ENCODE peak calls at places on chromosomes 3 and 15, in nine cellular contexts. One of them, this sample, is unnamed.

GRCh38 chr15:100308222-100309007 is 33.4 kb downstream of the ADAMTS17 start:
- DNase-seq in CD8-positive, alpha-beta T cell: no peak
- DNase-seq in Panc1: no peak
- DNase-seq in A673: no peak
- DNase-seq in sigmoid colon: peak; percentile 76
- DNase-seq in OCI-LY7: no peak
- DNase-seq in endothelial cell of umbilical vein: no peak
- DNase-seq in uterus: peak; percentile 67
- DNase-seq in body of pancreas: no peak
- DNase-seq in this sample: no peak

GRCh38 chr3:50486219-50486888 is 17.1 kb downstream of the CACNA2D2 start:
- DNase-seq in Panc1: no peak
- DNase-seq in OCI-LY7: no peak
- DNase-seq in sigmoid colon: no peak
- DNase-seq in uterus: no peak
- DNase-seq in A673: no peak
- DNase-seq in endothelial cell of umbilical vein: no peak
- DNase-seq in body of pancreas: no peak
- DNase-seq in CD8-positive, alpha-beta T cell: no peak
- DNase-seq in this sample: no peak

GRCh38 chr3:3707858-3708768 is 91.1 kb upstream of the LRRN1 start:
- DNase-seq in A673: no peak
- DNase-seq in CD8-positive, alpha-beta T cell: no peak
- DNase-seq in OCI-LY7: no peak
- DNase-seq in body of pancreas: peak; percentile 40
- DNase-seq in endothelial cell of umbilical vein: no peak
- DNase-seq in uterus: no peak
- DNase-seq in Panc1: no peak
- DNase-seq in sigmoid colon: no peak
- DNase-seq in this sample: no peak

GRCh38 chr3:141019244-141019643 is 31.9 kb upstream of the SPSB4 start:
- DNase-seq in OCI-LY7: no peak
- DNase-seq in endothelial cell of umbilical vein: no peak
- DNase-seq in body of pancreas: no peak
- DNase-seq in A673: no peak
- DNase-seq in Panc1: no peak
- DNase-seq in CD8-positive, alpha-beta T cell: no peak
- DNase-seq in sigmoid colon: no peak
- DNase-seq in uterus: no peak
- DNase-seq in this sample: no peak

GRCh38 chr3:65672876-65673815 is 365.6 kb downstream of the MAGI1 start:
- DNase-seq in A673: peak; percentile 41
- DNase-seq in endothelial cell of umbilical vein: peak; percentile 50
- DNase-seq in sigmoid colon: peak; percentile 71
- DNase-seq in Panc1: peak; percentile 22
- DNase-seq in CD8-positive, alpha-beta T cell: no peak
- DNase-seq in OCI-LY7: peak; percentile 50
- DNase-seq in uterus: peak; percentile 31
- DNase-seq in body of pancreas: peak; percentile 69
- DNase-seq in this sample: peak; percentile 51

GRCh38 chr3:157107644-157108133 is 52.3 kb downstream of the CCNL1 start:
- DNase-seq in A673: peak; percentile 54
- DNase-seq in CD8-positive, alpha-beta T cell: no peak
- DNase-seq in uterus: peak; percentile 73
- DNase-seq in endothelial cell of umbilical vein: no peak
- DNase-seq in body of pancreas: no peak
- DNase-seq in OCI-LY7: no peak
- DNase-seq in Panc1: no peak
- DNase-seq in sigmoid colon: no peak
- DNase-seq in this sample: no peak

GRCh38 chr3:60760145-60760544 is 491.1 kb downstream of the FHIT start:
- DNase-seq in Panc1: no peak
- DNase-seq in CD8-positive, alpha-beta T cell: no peak
- DNase-seq in A673: no peak
- DNase-seq in OCI-LY7: no peak
- DNase-seq in uterus: no peak
- DNase-seq in endothelial cell of umbilical vein: no peak
- DNase-seq in body of pancreas: no peak
- DNase-seq in sigmoid colon: no peak
- DNase-seq in this sample: no peak

GRCh38 chr3:57030711-57031110 is 29.8 kb upstream of the SPATA12 start:
- DNase-seq in OCI-LY7: peak; percentile 63
- DNase-seq in endothelial cell of umbilical vein: no peak
- DNase-seq in uterus: no peak
- DNase-seq in sigmoid colon: no peak
- DNase-seq in body of pancreas: no peak
- DNase-seq in Panc1: no peak
- DNase-seq in CD8-positive, alpha-beta T cell: no peak
- DNase-seq in A673: no peak
- DNase-seq in this sample: no peak

GRCh38 chr3:72990701-72991395 is 5.8 kb upstream of the PPP4R2 start:
- DNase-seq in OCI-LY7: no peak
- DNase-seq in CD8-positive, alpha-beta T cell: no peak
- DNase-seq in sigmoid colon: no peak
- DNase-seq in A673: no peak
- DNase-seq in endothelial cell of umbilical vein: no peak
- DNase-seq in uterus: no peak
- DNase-seq in Panc1: no peak
- DNase-seq in body of pancreas: no peak
- DNase-seq in this sample: no peak

DNA sequence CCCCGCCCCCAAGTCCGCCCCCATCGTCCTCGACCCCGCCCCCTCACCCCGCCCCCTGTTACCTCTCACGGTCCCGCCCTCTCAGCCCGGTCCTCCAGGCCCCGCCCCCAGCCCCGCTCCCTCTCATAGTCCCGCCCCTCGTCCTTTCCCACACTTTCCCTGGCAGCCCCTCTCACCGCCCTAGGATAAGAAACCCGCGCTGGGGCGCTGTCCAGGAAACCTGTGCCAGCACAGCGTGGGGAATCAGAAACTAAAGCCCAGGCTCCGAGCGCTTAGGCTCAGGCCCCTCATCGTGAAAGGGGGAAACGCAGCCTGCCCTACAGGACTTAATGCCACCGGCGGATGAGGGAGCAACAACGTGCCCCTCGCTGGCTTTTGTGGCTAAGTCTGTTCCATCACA is 20.9 kb downstream of the TRPM1 start:
- DNase-seq in A673: peak; percentile 58
- DNase-seq in Panc1: no peak
- DNase-seq in body of pancreas: peak; percentile 72
- DNase-seq in CD8-positive, alpha-beta T cell: no peak
- DNase-seq in uterus: peak; percentile 25
- DNase-seq in sigmoid colon: peak; percentile 73
- DNase-seq in OCI-LY7: peak; percentile 15
- DNase-seq in endothelial cell of umbilical vein: peak; percentile 44
- DNase-seq in this sample: no peak
- TF ChIP-seq CTCF in A673: no peak
- TF ChIP-seq CTCF in Panc1: no peak
- TF ChIP-seq CTCF in body of pancreas: no peak
- TF ChIP-seq CTCF in CD8-positive, alpha-beta T cell: no peak
- TF ChIP-seq CTCF in uterus: no peak
- TF ChIP-seq CTCF in sigmoid colon: no peak
- TF ChIP-seq CTCF in OCI-LY7: no peak
- TF ChIP-seq CTCF in endothelial cell of umbilical vein: no peak
- TF ChIP-seq CTCF in this sample: no peak

GRCh38 chr3:180934638-180935037 is 22.2 kb downstream of the FXR1 start:
- DNase-seq in sigmoid colon: no peak
- DNase-seq in uterus: no peak
- DNase-seq in body of pancreas: no peak
- DNase-seq in OCI-LY7: no peak
- DNase-seq in endothelial cell of umbilical vein: no peak
- DNase-seq in CD8-positive, alpha-beta T cell: no peak
- DNase-seq in Panc1: no peak
- DNase-seq in A673: no peak
- DNase-seq in this sample: no peak

GRCh38 chr3:180930526-180930925 is 18.1 kb downstream of the FXR1 start:
- DNase-seq in uterus: no peak
- DNase-seq in Panc1: no peak
- DNase-seq in sigmoid colon: no peak
- DNase-seq in OCI-LY7: no peak
- DNase-seq in A673: no peak
- DNase-seq in CD8-positive, alpha-beta T cell: no peak
- DNase-seq in endothelial cell of umbilical vein: no peak
- DNase-seq in body of pancreas: no peak
- DNase-seq in this sample: no peak

DNA sequence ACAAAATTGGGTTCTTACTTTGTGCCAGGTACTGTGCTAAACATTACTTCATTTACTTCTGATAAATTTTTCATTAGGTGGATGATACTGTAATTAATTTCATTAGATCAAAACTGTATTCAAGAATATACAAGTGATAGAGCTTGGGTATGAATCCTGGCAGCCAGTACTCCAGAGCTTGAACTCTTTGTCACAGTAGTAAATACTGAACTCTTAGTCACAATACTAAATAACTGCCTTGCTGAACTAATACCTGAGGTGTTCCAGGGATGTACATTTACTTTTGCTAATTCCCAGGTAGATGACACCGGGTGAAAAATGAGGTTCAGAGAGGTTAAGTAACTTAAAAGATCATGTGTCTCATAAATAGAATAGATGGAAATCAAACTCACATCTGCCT is 20.3 kb downstream of the FXR1 start:
- DNase-seq in OCI-LY7: no peak
- DNase-seq in A673: no peak
- DNase-seq in CD8-positive, alpha-beta T cell: no peak
- DNase-seq in uterus: no peak
- DNase-seq in sigmoid colon: no peak
- DNase-seq in Panc1: no peak
- DNase-seq in body of pancreas: no peak
- DNase-seq in endothelial cell of umbilical vein: no peak
- DNase-seq in this sample: no peak
- H3K27ac ChIP-seq in OCI-LY7: no peak overlapping the region
- H3K27ac ChIP-seq in A673: no peak overlapping the region
- H3K27ac ChIP-seq in CD8-positive, alpha-beta T cell: no peak overlapping the region
- H3K27ac ChIP-seq in uterus: no peak overlapping the region
- H3K27ac ChIP-seq in sigmoid colon: no peak overlapping the region
- H3K27ac ChIP-seq in Panc1: no peak overlapping the region
- H3K27ac ChIP-seq in body of pancreas: no peak overlapping the region
- H3K27ac ChIP-seq in endothelial cell of umbilical vein: no peak overlapping the region
- H3K27ac ChIP-seq in this sample: no peak overlapping the region

GRCh38 chr15:37767841-37768455 is 166.5 kb upstream of the TMCO5A start:
- DNase-seq in OCI-LY7: no peak
- DNase-seq in uterus: no peak
- DNase-seq in body of pancreas: no peak
- DNase-seq in Panc1: no peak
- DNase-seq in sigmoid colon: no peak
- DNase-seq in CD8-positive, alpha-beta T cell: no peak
- DNase-seq in endothelial cell of umbilical vein: no peak
- DNase-seq in A673: no peak
- DNase-seq in this sample: no peak
- TF ChIP-seq CTCF in OCI-LY7: no peak
- TF ChIP-seq CTCF in uterus: no peak
- TF ChIP-seq CTCF in body of pancreas: no peak
- TF ChIP-seq CTCF in Panc1: no peak
- TF ChIP-seq CTCF in sigmoid colon: no peak
- TF ChIP-seq CTCF in CD8-positive, alpha-beta T cell: no peak
- TF ChIP-seq CTCF in endothelial cell of umbilical vein: no peak
- TF ChIP-seq CTCF in A673: no peak
- TF ChIP-seq CTCF in this sample: no peak

GRCh38 chr3:52291508-52292181 is 4.0 kb downstream of the GLYCTK start:
- DNase-seq in uterus: no peak
- DNase-seq in OCI-LY7: peak; percentile 71
- DNase-seq in body of pancreas: peak; percentile 33
- DNase-seq in endothelial cell of umbilical vein: no peak
- DNase-seq in sigmoid colon: peak; percentile 54
- DNase-seq in A673: no peak
- DNase-seq in Panc1: no peak
- DNase-seq in CD8-positive, alpha-beta T cell: no peak
- DNase-seq in this sample: no peak
- H3K27ac ChIP-seq in uterus: no peak overlapping the region
- H3K27ac ChIP-seq in OCI-LY7: no peak overlapping the region
- H3K27ac ChIP-seq in body of pancreas: no peak overlapping the region
- H3K27ac ChIP-seq in endothelial cell of umbilical vein: no peak overlapping the region
- H3K27ac ChIP-seq in sigmoid colon: no peak overlapping the region
- H3K27ac ChIP-seq in A673: no peak overlapping the region
- H3K27ac ChIP-seq in Panc1: no peak overlapping the region
- H3K27ac ChIP-seq in CD8-positive, alpha-beta T cell: no peak overlapping the region
- H3K27ac ChIP-seq in this sample: no peak overlapping the region

This sample was measured in lung.